ENCODE peak calls at places on chromosome 4, in four cellular contexts. I, N, Z and F are unnamed samples.

GRCh38 chr4:8547108-8547911 is 32.9 kb upstream of the GPR78 start:
- DNase-seq in I (no peak), N (no peak), Z (peak), F (no peak)

GRCh38 chr4:78742300-78742699 is 33.9 kb upstream of the BMP2K start:
- DNase-seq in I (no peak), N (no peak), Z (no peak), F (no peak)

GRCh38 chr4:153945704-153946103 is 156.8 kb upstream of the SFRP2 start:
- DNase-seq in I (no peak), N (no peak), Z (no peak), F (no peak)

GRCh38 chr4:14667624-14668295 is 334.5 kb upstream of the CPEB2 start:
- DNase-seq in I (no peak), N (no peak), Z (no peak), F (no peak)

GRCh38 chr4:164935363-164935762 is 42.1 kb downstream of the TRIM61 start:
- DNase-seq in I (no peak), N (peak), Z (peak), F (no peak)

GRCh38 chr4:134243742-134244713 is 42.4 kb upstream of the PABPC4L start:
- DNase-seq in I (no peak), N (no peak), Z (no peak), F (no peak)

GRCh38 chr4:177569443-177569842 is 127.2 kb upstream of the AGA start:
- DNase-seq in I (no peak), N (no peak), Z (no peak), F (no peak)

GRCh38 chr4:140141196-140141845 is 12.7 kb downstream of the MAML3 start:
- DNase-seq in I (no peak), N (peak), Z (no peak), F (no peak)